ENCODE peak calls at places on chromosomes 16 and 17, in ten cellular contexts. One of them, this sample, is unnamed.

GRCh38 chr17:80034977-80035686 is 540 bp downstream of the TBC1D16 start:
- DNase-seq in uterus: no peak
- DNase-seq in tibial nerve: no peak
- DNase-seq in Peyer's patch: peak; percentile 64
- DNase-seq in stomach: no peak
- DNase-seq in IMR-90: peak; percentile 43
- DNase-seq in HCT116: no peak
- DNase-seq in spleen: peak; percentile 87
- DNase-seq in ovary: peak; percentile 61
- DNase-seq in heart left ventricle: no peak
- DNase-seq in this sample: no peak

GRCh38 chr16:81601008-81601428 is 156.4 kb downstream of the CMIP start:
- DNase-seq in uterus: no peak
- DNase-seq in tibial nerve: no peak
- DNase-seq in Peyer's patch: no peak
- DNase-seq in stomach: no peak
- DNase-seq in IMR-90: peak; percentile 72
- DNase-seq in HCT116: no peak
- DNase-seq in spleen: no peak
- DNase-seq in ovary: no peak
- DNase-seq in heart left ventricle: peak; percentile 28
- DNase-seq in this sample: no peak

GRCh38 chr16:75304521-75305363 is 53.3 kb upstream of the BCAR1 start:
- DNase-seq in uterus: no peak
- DNase-seq in tibial nerve: no peak
- DNase-seq in Peyer's patch: peak; percentile 75
- DNase-seq in stomach: peak; percentile 28
- DNase-seq in IMR-90: peak; percentile 89
- DNase-seq in HCT116: peak; percentile 10
- DNase-seq in spleen: peak; percentile 84
- DNase-seq in ovary: peak; percentile 47
- DNase-seq in heart left ventricle: no peak
- DNase-seq in this sample: peak; percentile 92

GRCh38 chr16:31134625-31135534 is 647 bp downstream of the PRSS8 start:
- DNase-seq in uterus: no peak
- DNase-seq in tibial nerve: no peak
- DNase-seq in Peyer's patch: peak; percentile 81
- DNase-seq in stomach: peak; percentile 78
- DNase-seq in IMR-90: no peak
- DNase-seq in HCT116: no peak
- DNase-seq in spleen: no peak
- DNase-seq in ovary: no peak
- DNase-seq in heart left ventricle: no peak
- DNase-seq in this sample: no peak

GRCh38 chr17:51640108-51640622 is 379.8 kb downstream of the UTP18 start:
- DNase-seq in uterus: no peak
- DNase-seq in tibial nerve: no peak
- DNase-seq in Peyer's patch: no peak
- DNase-seq in stomach: no peak
- DNase-seq in IMR-90: no peak
- DNase-seq in HCT116: peak; percentile 22
- DNase-seq in spleen: no peak
- DNase-seq in ovary: no peak
- DNase-seq in heart left ventricle: no peak
- DNase-seq in this sample: peak; percentile 6

GRCh38 chr17:59859444-59860025 is 33.2 kb downstream of the TUBD1 start:
- DNase-seq in uterus: no peak
- DNase-seq in tibial nerve: no peak
- DNase-seq in Peyer's patch: no peak
- DNase-seq in stomach: no peak
- DNase-seq in IMR-90: peak; percentile 78
- DNase-seq in HCT116: no peak
- DNase-seq in spleen: no peak
- DNase-seq in ovary: no peak
- DNase-seq in heart left ventricle: no peak
- DNase-seq in this sample: peak; percentile 64

GRCh38 chr16:20073203-20074088 is at the start of gene GPR139:
- DNase-seq in uterus: no peak
- DNase-seq in tibial nerve: no peak
- DNase-seq in Peyer's patch: no peak
- DNase-seq in stomach: no peak
- DNase-seq in IMR-90: no peak
- DNase-seq in HCT116: no peak
- DNase-seq in spleen: no peak
- DNase-seq in ovary: no peak
- DNase-seq in heart left ventricle: no peak
- DNase-seq in this sample: no peak

GRCh38 chr17:78997231-78997741 is 12.3 kb downstream of the CANT1 start:
- DNase-seq in uterus: peak; percentile 11
- DNase-seq in tibial nerve: no peak
- DNase-seq in Peyer's patch: peak; percentile 54
- DNase-seq in stomach: no peak
- DNase-seq in IMR-90: no peak
- DNase-seq in HCT116: no peak
- DNase-seq in spleen: no peak
- DNase-seq in ovary: no peak
- DNase-seq in heart left ventricle: no peak
- DNase-seq in this sample: no peak

DNA sequence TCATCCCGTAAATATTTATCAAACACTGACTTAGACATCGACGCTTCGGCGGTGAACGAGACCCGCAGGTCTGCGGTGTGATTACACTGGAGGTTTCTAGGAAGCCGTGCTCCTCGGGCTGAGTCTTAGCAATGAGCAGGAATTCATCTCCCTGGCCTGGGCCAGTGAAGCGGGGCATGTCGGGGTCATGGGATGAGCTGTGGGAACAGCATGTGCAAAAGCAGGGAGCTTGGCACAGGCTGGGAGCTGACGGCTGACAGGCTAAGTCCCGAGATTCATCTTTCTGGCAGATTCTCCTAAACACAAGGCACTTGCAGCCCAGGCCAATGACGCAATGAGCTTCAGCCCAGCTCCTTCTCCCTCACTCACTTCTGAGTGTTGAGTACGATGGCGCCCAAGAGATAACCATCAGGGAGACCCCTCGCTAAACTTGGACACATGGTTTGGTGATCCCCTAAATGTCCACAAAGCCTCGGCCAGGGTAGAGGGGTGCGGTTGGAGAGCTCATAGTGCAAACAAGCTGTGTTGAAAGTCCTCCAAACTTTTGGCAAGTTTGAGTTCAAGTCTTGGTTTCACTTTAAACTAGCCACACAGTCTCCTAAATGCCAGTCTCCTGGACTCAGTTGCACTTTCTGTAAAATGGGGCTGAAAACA is 12.8 kb downstream of the CRISPLD2 start:
- DNase-seq in uterus: peak; percentile 99
- DNase-seq in tibial nerve: peak; percentile 92
- DNase-seq in Peyer's patch: peak; percentile 64
- DNase-seq in stomach: peak; percentile 54
- DNase-seq in IMR-90: peak; percentile 100
- DNase-seq in HCT116: no peak
- DNase-seq in spleen: no peak
- DNase-seq in ovary: peak; percentile 89
- DNase-seq in heart left ventricle: peak; percentile 89
- DNase-seq in this sample: no peak
- TF ChIP-seq POLR2A in uterus: peak; percentile 41
- TF ChIP-seq POLR2A in tibial nerve: peak; percentile 52
- TF ChIP-seq POLR2A in Peyer's patch: peak; percentile 10
- TF ChIP-seq POLR2A in stomach: no peak
- TF ChIP-seq POLR2A in IMR-90: peak; percentile 39
- TF ChIP-seq POLR2A in HCT116: no peak
- TF ChIP-seq POLR2A in spleen: no peak
- TF ChIP-seq POLR2A in ovary: no peak
- TF ChIP-seq POLR2A in heart left ventricle: peak; percentile 31
- TF ChIP-seq POLR2A in this sample: no peak

GRCh38 chr17:16379654-16380053 is 1.2 kb upstream of the UBB start:
- DNase-seq in uterus: no peak
- DNase-seq in tibial nerve: no peak
- DNase-seq in Peyer's patch: no peak
- DNase-seq in stomach: no peak
- DNase-seq in IMR-90: no peak
- DNase-seq in HCT116: no peak
- DNase-seq in spleen: peak; percentile 61
- DNase-seq in ovary: no peak
- DNase-seq in heart left ventricle: no peak
- DNase-seq in this sample: no peak

GRCh38 chr17:16374539-16374938 is 6.4 kb upstream of the UBB start:
- DNase-seq in uterus: no peak
- DNase-seq in tibial nerve: no peak
- DNase-seq in Peyer's patch: no peak
- DNase-seq in stomach: no peak
- DNase-seq in IMR-90: no peak
- DNase-seq in HCT116: no peak
- DNase-seq in spleen: no peak
- DNase-seq in ovary: no peak
- DNase-seq in heart left ventricle: no peak
- DNase-seq in this sample: no peak

GRCh38 chr17:16380640-16381495 is at the start of gene UBB:
- DNase-seq in uterus: peak; percentile 96
- DNase-seq in tibial nerve: peak; percentile 89
- DNase-seq in Peyer's patch: peak; percentile 97
- DNase-seq in stomach: peak; percentile 97
- DNase-seq in IMR-90: peak; percentile 99
- DNase-seq in HCT116: peak; percentile 95
- DNase-seq in spleen: peak; percentile 98
- DNase-seq in ovary: peak; percentile 90
- DNase-seq in heart left ventricle: peak; percentile 98
- DNase-seq in this sample: peak; percentile 99

GRCh38 chr17:16378631-16379282 is 2.1 kb upstream of the UBB start:
- DNase-seq in uterus: no peak
- DNase-seq in tibial nerve: no peak
- DNase-seq in Peyer's patch: no peak
- DNase-seq in stomach: peak; percentile 62
- DNase-seq in IMR-90: no peak
- DNase-seq in HCT116: no peak
- DNase-seq in spleen: peak; percentile 73
- DNase-seq in ovary: no peak
- DNase-seq in heart left ventricle: no peak
- DNase-seq in this sample: peak; percentile 68

GRCh38 chr17:16377804-16378400 is 3.0 kb upstream of the UBB start:
- DNase-seq in uterus: no peak
- DNase-seq in tibial nerve: no peak
- DNase-seq in Peyer's patch: no peak
- DNase-seq in stomach: no peak
- DNase-seq in IMR-90: peak; percentile 79
- DNase-seq in HCT116: no peak
- DNase-seq in spleen: no peak
- DNase-seq in ovary: no peak
- DNase-seq in heart left ventricle: no peak
- DNase-seq in this sample: peak; percentile 43
- TF ChIP-seq POLR2A in uterus: no peak
- TF ChIP-seq POLR2A in tibial nerve: no peak
- TF ChIP-seq POLR2A in Peyer's patch: no peak
- TF ChIP-seq POLR2A in stomach: no peak
- TF ChIP-seq POLR2A in IMR-90: no peak
- TF ChIP-seq POLR2A in HCT116: no peak
- TF ChIP-seq POLR2A in spleen: no peak
- TF ChIP-seq POLR2A in ovary: no peak
- TF ChIP-seq POLR2A in heart left ventricle: no peak
- TF ChIP-seq POLR2A in this sample: no peak

GRCh38 chr17:43722269-43722619 is 36.3 kb downstream of the SOST start:
- DNase-seq in uterus: no peak
- DNase-seq in tibial nerve: no peak
- DNase-seq in Peyer's patch: no peak
- DNase-seq in stomach: no peak
- DNase-seq in IMR-90: no peak
- DNase-seq in HCT116: no peak
- DNase-seq in spleen: no peak
- DNase-seq in ovary: no peak
- DNase-seq in heart left ventricle: no peak
- DNase-seq in this sample: no peak

GRCh38 chr17:43719578-43719977 is 39.0 kb downstream of the SOST start:
- DNase-seq in uterus: no peak
- DNase-seq in tibial nerve: no peak
- DNase-seq in Peyer's patch: no peak
- DNase-seq in stomach: no peak
- DNase-seq in IMR-90: no peak
- DNase-seq in HCT116: no peak
- DNase-seq in spleen: no peak
- DNase-seq in ovary: no peak
- DNase-seq in heart left ventricle: no peak
- DNase-seq in this sample: peak; percentile 5

GRCh38 chr17:43717913-43718312 is 40.7 kb downstream of the SOST start:
- DNase-seq in uterus: no peak
- DNase-seq in tibial nerve: no peak
- DNase-seq in Peyer's patch: no peak
- DNase-seq in stomach: no peak
- DNase-seq in IMR-90: no peak
- DNase-seq in HCT116: no peak
- DNase-seq in spleen: no peak
- DNase-seq in ovary: no peak
- DNase-seq in heart left ventricle: no peak
- DNase-seq in this sample: no peak

GRCh38 chr17:43721537-43722268 is 36.9 kb downstream of the SOST start:
- DNase-seq in uterus: no peak
- DNase-seq in tibial nerve: no peak
- DNase-seq in Peyer's patch: no peak
- DNase-seq in stomach: no peak
- DNase-seq in IMR-90: peak; percentile 35
- DNase-seq in HCT116: no peak
- DNase-seq in spleen: no peak
- DNase-seq in ovary: no peak
- DNase-seq in heart left ventricle: no peak
- DNase-seq in this sample: peak; percentile 17

GRCh38 chr17:43720311-43721060 is 38.1 kb downstream of the SOST start:
- DNase-seq in uterus: peak; percentile 70
- DNase-seq in tibial nerve: peak; percentile 54
- DNase-seq in Peyer's patch: peak; percentile 83
- DNase-seq in stomach: peak; percentile 78
- DNase-seq in IMR-90: peak; percentile 43
- DNase-seq in HCT116: no peak
- DNase-seq in spleen: peak; percentile 96
- DNase-seq in ovary: peak; percentile 75
- DNase-seq in heart left ventricle: peak; percentile 93
- DNase-seq in this sample: peak; percentile 71
- TF ChIP-seq POLR2A in uterus: no peak
- TF ChIP-seq POLR2A in tibial nerve: peak; percentile 45
- TF ChIP-seq POLR2A in Peyer's patch: peak; percentile 56
- TF ChIP-seq POLR2A in stomach: no peak
- TF ChIP-seq POLR2A in IMR-90: no peak
- TF ChIP-seq POLR2A in HCT116: no peak
- TF ChIP-seq POLR2A in spleen: peak; percentile 52
- TF ChIP-seq POLR2A in ovary: peak; percentile 32
- TF ChIP-seq POLR2A in heart left ventricle: peak; percentile 66
- TF ChIP-seq POLR2A in this sample: peak; percentile 35

GRCh38 chr16:11848842-11849241 is 2.5 kb downstream of the RSL1D1 start:
- DNase-seq in uterus: no peak
- DNase-seq in tibial nerve: no peak
- DNase-seq in Peyer's patch: no peak
- DNase-seq in stomach: no peak
- DNase-seq in IMR-90: peak; percentile 77
- DNase-seq in HCT116: no peak
- DNase-seq in spleen: no peak
- DNase-seq in ovary: no peak
- DNase-seq in heart left ventricle: no peak
- DNase-seq in this sample: no peak

GRCh38 chr16:11857161-11857560 is 5.8 kb upstream of the RSL1D1 start:
- DNase-seq in uterus: no peak
- DNase-seq in tibial nerve: no peak
- DNase-seq in Peyer's patch: no peak
- DNase-seq in stomach: no peak
- DNase-seq in IMR-90: peak; percentile 70
- DNase-seq in HCT116: no peak
- DNase-seq in spleen: no peak
- DNase-seq in ovary: no peak
- DNase-seq in heart left ventricle: no peak
- DNase-seq in this sample: no peak

GRCh38 chr16:11851301-11852091 is at the start of gene RSL1D1:
- DNase-seq in uterus: peak; percentile 87
- DNase-seq in tibial nerve: peak; percentile 77
- DNase-seq in Peyer's patch: peak; percentile 97
- DNase-seq in stomach: peak; percentile 91
- DNase-seq in IMR-90: peak; percentile 91
- DNase-seq in HCT116: peak; percentile 84
- DNase-seq in spleen: peak; percentile 95
- DNase-seq in ovary: peak; percentile 93
- DNase-seq in heart left ventricle: peak; percentile 95
- DNase-seq in this sample: peak; percentile 98

DNA sequence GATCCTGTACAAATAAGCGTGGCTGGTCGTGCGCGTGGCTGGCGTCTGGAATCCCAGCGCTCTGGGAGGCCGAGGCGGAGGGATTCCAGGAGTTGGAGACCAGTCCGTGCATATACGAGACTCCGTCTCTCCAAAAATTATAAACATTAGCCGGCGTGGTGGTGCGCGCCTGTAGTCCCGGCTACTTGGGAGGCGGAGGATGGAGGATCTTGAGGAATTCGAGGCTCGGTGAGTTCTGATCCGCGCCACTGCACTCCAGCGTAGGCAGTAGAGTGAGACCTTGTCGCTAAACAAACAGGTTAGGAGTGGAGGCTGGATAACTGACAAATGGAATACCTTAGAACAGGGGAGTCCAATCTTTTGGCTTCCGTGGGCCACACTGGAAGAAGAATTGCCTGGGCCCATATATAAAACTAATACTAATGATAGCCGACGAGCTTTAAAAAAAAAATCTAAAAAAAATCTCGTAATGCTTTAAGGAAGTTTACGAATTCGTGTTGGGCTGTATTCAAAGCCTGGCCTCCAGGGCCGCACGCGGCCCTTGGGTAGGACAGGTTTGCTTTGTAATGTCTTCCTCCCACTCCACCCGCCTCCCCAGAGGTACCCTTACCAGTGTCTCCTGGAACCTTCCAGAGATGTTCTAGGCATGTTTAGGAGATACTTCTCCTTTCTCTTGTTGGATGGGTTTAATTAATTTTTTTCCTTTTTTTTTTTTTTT is 909 bp upstream of the RSL1D1 start:
- DNase-seq in uterus: no peak
- DNase-seq in tibial nerve: no peak
- DNase-seq in Peyer's patch: no peak
- DNase-seq in stomach: no peak
- DNase-seq in IMR-90: peak; percentile 37
- DNase-seq in HCT116: no peak
- DNase-seq in spleen: no peak
- DNase-seq in ovary: no peak
- DNase-seq in heart left ventricle: no peak
- DNase-seq in this sample: peak; percentile 60
- TF ChIP-seq POLR2A in uterus: no peak
- TF ChIP-seq POLR2A in tibial nerve: no peak
- TF ChIP-seq POLR2A in Peyer's patch: no peak
- TF ChIP-seq POLR2A in stomach: no peak
- TF ChIP-seq POLR2A in IMR-90: no peak
- TF ChIP-seq POLR2A in HCT116: no peak
- TF ChIP-seq POLR2A in spleen: no peak
- TF ChIP-seq POLR2A in ovary: no peak
- TF ChIP-seq POLR2A in heart left ventricle: no peak
- TF ChIP-seq POLR2A in this sample: no peak

This sample was measured in erythroblast.